ENCODE peak calls at places on chromosome 5, in six cellular contexts. V, E, K, Q, O and A are unnamed samples.

GRCh38 chr5:1321576-1321975 is 23.3 kb downstream of the CLPTM1L start:
- DNase-seq in Q (no peak), V (no peak), E (no peak), K (no peak), O (no peak), A (no peak)

GRCh38 chr5:158054388-158055092 is 195.6 kb upstream of the CLINT1 start:
- DNase-seq in E (no peak), Q (no peak), O (no peak), V (no peak), K (no peak), A (no peak)

GRCh38 chr5:156396063-156396829 is 69.3 kb downstream of the SGCD start:
- DNase-seq in V (no peak), E (no peak), O (no peak), Q (no peak), K (no peak), A (no peak)

GRCh38 chr5:35041251-35041650 is 6.5 kb downstream of the AGXT2 start:
- DNase-seq in E (no peak), K (no peak), Q (no peak), V (no peak), O (no peak), A (no peak)

GRCh38 chr5:127358274-127358673 is 67.7 kb downstream of the MEGF10 start:
- DNase-seq in K (no peak), Q (no peak), E (no peak), V (no peak), O (no peak), A (no peak)

GRCh38 chr5:178381921-178382688 is 149.5 kb upstream of the PHYKPL start:
- DNase-seq in K (no peak), Q (no peak), O (no peak), V (no peak), E (no peak), A (no peak)

GRCh38 chr5:57986746-57987145 is 473.1 kb downstream of the PLK2 start:
- DNase-seq in Q (no peak), O (no peak), V (peak; percentile 29), K (no peak), E (no peak), A (no peak)

GRCh38 chr5:172451771-172452197 is 2.5 kb downstream of the SH3PXD2B start:
- DNase-seq in E (no peak), V (no peak), K (no peak), Q (no peak), O (no peak), A (no peak)

GRCh38 chr5:117736693-117737092 is 1162.1 kb upstream of the SEMA6A start:
- DNase-seq in E (no peak), V (no peak), O (no peak), Q (no peak), K (no peak), A (no peak)

GRCh38 chr5:6193315-6193714 is 185.0 kb downstream of the MED10 start:
- DNase-seq in V (no peak), Q (no peak), O (no peak), K (no peak), E (no peak), A (no peak)

GRCh38 chr5:151085517-151086031 is 4.7 kb upstream of the TNIP1 start:
- DNase-seq in K (no peak), Q (no peak), O (peak; percentile 81), E (peak; percentile 44), V (no peak), A (peak; percentile 88)

GRCh38 chr5:107514305-107514704 is 156.4 kb downstream of the EFNA5 start:
- DNase-seq in O (no peak), E (no peak), K (no peak), V (no peak), Q (no peak), A (no peak)

GRCh38 chr5:178347956-178348355 is 115.4 kb upstream of the PHYKPL start:
- DNase-seq in O (no peak), Q (no peak), K (no peak), V (no peak), E (no peak), A (no peak)

GRCh38 chr5:161498531-161498930 is 48.0 kb downstream of the GABRB2 start:
- DNase-seq in O (no peak), K (no peak), Q (no peak), V (no peak), E (no peak), A (no peak)

GRCh38 chr5:107594253-107595045 is 76.3 kb downstream of the EFNA5 start:
- DNase-seq in O (no peak), K (no peak), Q (no peak), V (no peak), E (no peak), A (no peak)

GRCh38 chr5:124973613-124974130 is 227.2 kb upstream of the ZNF608 start:
- DNase-seq in V (no peak), K (no peak), O (no peak), Q (no peak), E (no peak), A (no peak)

GRCh38 chr5:172177232-172177631 is 10.8 kb downstream of the STK10 start:
- DNase-seq in V (no peak), Q (no peak), K (no peak), O (no peak), E (no peak), A (no peak)

GRCh38 chr5:5523066-5523505 is 100.6 kb downstream of the ICE1 start:
- DNase-seq in Q (no peak), V (no peak), K (no peak), E (no peak), O (no peak), A (no peak)

GRCh38 chr5:42951847-42952411 is 88.2 kb downstream of the ANXA2R start:
- DNase-seq in K (peak; percentile 22), E (peak; percentile 46), O (no peak), V (no peak), Q (no peak), A (peak; percentile 83)

GRCh38 chr5:63375851-63376250 is 586.4 kb downstream of the HTR1A start:
- DNase-seq in K (no peak), Q (no peak), O (no peak), V (no peak), E (no peak), A (no peak)

GRCh38 chr5:71701409-71701808 is 17.7 kb upstream of the CARTPT start:
- DNase-seq in E (no peak), Q (no peak), O (no peak), V (no peak), K (no peak), A (no peak)

GRCh38 chr5:164191240-164191639 is 685.8 kb downstream of the MAT2B start:
- DNase-seq in V (no peak), O (peak; percentile 54), K (no peak), Q (no peak), E (no peak), A (no peak)

GRCh38 chr5:79189439-79190234 is 46.3 kb upstream of the JMY start:
- DNase-seq in K (no peak), E (no peak), O (no peak), V (no peak), Q (no peak), A (no peak)

GRCh38 chr5:129554134-129554904 is 94.2 kb downstream of the ADAMTS19 start:
- DNase-seq in K (no peak), E (no peak), V (no peak), O (no peak), Q (no peak), A (no peak)

GRCh38 chr5:80755634-80756033 is 100.9 kb upstream of the DHFR start:
- DNase-seq in V (no peak), E (no peak), O (no peak), K (no peak), Q (no peak), A (no peak)